ENCODE peak calls at places on chromosomes 11 and 22, in six cellular contexts. P, Q, U, B, F and N are unnamed samples. For H3K27me3, the result is how much of the 10 kb centered on the place peaks cover.

GRCh38 chr11:131691558-131692041 is 321.2 kb downstream of the NTM start:
- DNase-seq in P (peak), Q (no peak), U (peak), B (no peak), F (no peak), N (no peak)

GRCh38 chr11:706439-706956 is 467 bp downstream of the EPS8L2 start:
- DNase-seq in P (peak), Q (no peak), U (peak), B (no peak), F (no peak), N (no peak)

GRCh38 chr22:39254789-39255298 is 10.1 kb upstream of the PDGFB start:
- DNase-seq in P (no peak), Q (peak), U (peak), B (no peak), F (no peak), N (peak)

GRCh38 chr11:93623179-93623578 is 38.3 kb upstream of the CEP295 start:
- DNase-seq in P (no peak), Q (no peak), U (peak), B (no peak), F (no peak), N (no peak)

GRCh38 chr11:119615003-119615878 is 113.8 kb downstream of the NECTIN1 start:
- DNase-seq in P (peak), Q (no peak), U (no peak), B (peak), F (no peak), N (no peak)

GRCh38 chr11:76614471-76615183 is 55.9 kb downstream of the LRRC32 start:
- DNase-seq in P (peak), Q (no peak), U (peak), B (no peak), F (no peak), N (no peak)

GRCh38 chr22:46360097-46360496 is 24.6 kb downstream of the TRMU start:
- DNase-seq in P (no peak), Q (no peak), U (peak), B (no peak), F (no peak), N (no peak)

GRCh38 chr11:129895126-129896041 is at the start of gene NFRKB:
- DNase-seq in P (peak), Q (peak), U (peak), B (peak), F (peak), N (peak)

GRCh38 chr22:37803195-37803635 is 4.5 kb upstream of the GCAT start:
- DNase-seq in P (no peak), Q (no peak), U (peak), B (no peak), F (no peak), N (no peak)

GRCh38 chr22:35218079-35218478 is 39.2 kb upstream of the HMGXB4 start:
- DNase-seq in P (no peak), Q (no peak), U (peak), B (no peak), F (no peak), N (no peak)

GRCh38 chr11:92662580-92662979 is 306.9 kb upstream of the MTNR1B start:
- DNase-seq in P (no peak), Q (no peak), U (no peak), B (no peak), F (no peak), N (no peak)

GRCh38 chr11:94877446-94878200 is 95.7 kb downstream of the CWC15 start:
- DNase-seq in P (peak), Q (no peak), U (peak), B (no peak), F (no peak), N (no peak)

GRCh38 chr11:74278721-74279148 is 32.7 kb downstream of the P4HA3 start:
- DNase-seq in P (peak), Q (no peak), U (no peak), B (peak), F (no peak), N (no peak)

GRCh38 chr11:128341767-128342318 is 245.5 kb downstream of the ETS1 start:
- DNase-seq in P (no peak), Q (no peak), U (peak), B (no peak), F (no peak), N (no peak)

GRCh38 chr22:18068381-18068988 is 9.3 kb upstream of the PEX26 start:
- DNase-seq in P (no peak), Q (no peak), U (no peak), B (no peak), F (no peak), N (no peak)

GRCh38 chr11:28860898-28861297 is 752.7 kb downstream of the METTL15 start:
- DNase-seq in P (peak), Q (no peak), U (no peak), B (no peak), F (no peak), N (no peak)

GRCh38 chr11:29306527-29306926 is 710.3 kb downstream of the KCNA4 start:
- DNase-seq in P (peak), Q (no peak), U (no peak), B (no peak), F (no peak), N (no peak)

GRCh38 chr11:91163619-91164451 is 941.0 kb upstream of the CHORDC1 start:
- DNase-seq in P (peak), Q (no peak), U (no peak), B (no peak), F (no peak), N (no peak)

GRCh38 chr11:88474655-88475054 is 137.1 kb upstream of the CTSC start:
- DNase-seq in P (no peak), Q (no peak), U (no peak), B (no peak), F (no peak), N (no peak)

GRCh38 chr11:12901272-12901671 is 107.8 kb upstream of the RASSF10 start:
- DNase-seq in P (no peak), Q (no peak), U (no peak), B (no peak), F (no peak), N (no peak)

GRCh38 chr11:62546937-62547625 is 475 bp upstream of the AHNAK start:
- DNase-seq in P (peak), Q (no peak), U (peak), B (peak), F (no peak), N (no peak)

GRCh38 chr22:48925450-48925849 is 902.2 kb downstream of the BRD1 start:
- DNase-seq in P (no peak), Q (no peak), U (no peak), B (no peak), F (no peak), N (no peak)

GRCh38 chr11:45771194-45771941 is 33.6 kb upstream of the SLC35C1 start:
- DNase-seq in P (peak), Q (peak), U (peak), B (peak), F (peak), N (peak)

GRCh38 chr11:118343981-118344521 is at the start of gene CD3G:
- DNase-seq in P (no peak), Q (no peak), U (no peak), B (no peak), F (peak), N (peak)

GRCh38 chr11:2760196-2760871 is 60.5 kb upstream of the KCNQ1OT1 start:
- DNase-seq in P (no peak), Q (no peak), U (peak), B (no peak), F (peak), N (no peak)

GRCh38 chr11:2813141-2813908 is 72.2 kb downstream of the CDKN1C start:
- DNase-seq in P (peak), Q (no peak), U (no peak), B (no peak), F (no peak), N (no peak)

GRCh38 chr11:77175869-77176539 is 48.0 kb downstream of the MYO7A start:
- DNase-seq in P (no peak), Q (peak), U (peak), B (peak), F (no peak), N (no peak)

GRCh38 chr11:10934293-10934850 is 76.5 kb upstream of the ZBED5 start:
- DNase-seq in P (no peak), Q (no peak), U (peak), B (no peak), F (no peak), N (no peak)

GRCh38 chr11:45881708-45882368 is 3.6 kb upstream of the MAPK8IP1 start:
- DNase-seq in P (peak), Q (no peak), U (no peak), B (no peak), F (no peak), N (no peak)

GRCh38 chr11:12276831-12277475 is 100.4 kb upstream of the PARVA start:
- DNase-seq in P (no peak), Q (no peak), U (peak), B (no peak), F (no peak), N (no peak)

GRCh38 chr11:67027483-67027930 is 4.6 kb downstream of the SYT12 start:
- DNase-seq in P (no peak), Q (no peak), U (no peak), B (no peak), F (no peak), N (no peak)

GRCh38 chr22:21741059-21741458 is 5.5 kb upstream of the YPEL1 start:
- DNase-seq in P (no peak), Q (no peak), U (no peak), B (no peak), F (no peak), N (no peak)

GRCh38 chr11:85464283-85464682 is 162.9 kb downstream of the DLG2 start:
- DNase-seq in P (no peak), Q (no peak), U (peak), B (no peak), F (no peak), N (no peak)

DNA sequence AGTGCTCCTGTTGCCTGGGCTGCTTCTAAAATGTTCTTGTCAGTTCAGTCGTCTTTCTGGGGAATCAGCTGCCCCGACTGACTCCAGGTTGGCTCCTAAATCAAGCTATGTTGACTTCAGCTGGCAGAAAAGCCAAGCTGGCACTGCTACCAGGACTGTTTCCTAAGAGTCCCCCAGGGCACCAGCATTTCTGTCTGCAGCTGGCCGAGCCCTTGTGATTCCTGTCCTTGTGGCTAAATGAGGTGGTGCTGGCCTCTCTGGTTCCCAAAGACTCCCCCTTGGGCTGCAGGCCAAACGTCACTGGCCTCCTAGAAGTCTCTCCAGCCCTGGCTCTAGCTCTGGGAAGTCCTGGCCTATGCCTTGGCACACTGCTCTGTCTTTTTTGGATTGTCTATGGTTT is 31.1 kb downstream of the GRAMD1B start:
- DNase-seq in P (no peak), Q (peak), U (no peak), B (peak), F (no peak), N (no peak)
- H3K4me3 ChIP-seq in P (no peak), Q (no peak), U (no peak), B (no peak), F (no peak), N (no peak)

DNA sequence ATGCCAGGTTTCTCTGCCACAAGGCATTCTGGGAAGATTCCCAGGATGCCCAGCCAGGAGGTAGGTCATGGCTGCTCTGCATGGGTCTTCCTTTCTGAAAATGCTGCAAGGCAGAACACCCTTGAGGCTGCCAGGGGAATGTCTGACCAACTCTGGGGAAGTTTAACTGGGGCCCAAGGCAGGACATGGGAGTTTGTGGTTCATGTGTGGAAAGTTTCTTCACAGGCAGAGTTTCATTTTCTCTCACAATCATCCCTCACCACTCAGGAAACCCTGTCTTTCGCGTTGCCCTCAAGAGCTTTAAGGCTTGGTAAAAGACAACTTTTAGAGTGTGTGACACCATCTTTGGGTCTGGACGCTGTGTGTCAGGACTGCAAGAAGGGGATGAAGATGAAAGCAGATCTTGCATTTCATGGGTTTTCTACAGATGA is 133.4 kb downstream of the CD44 start:
- DNase-seq in P (no peak), Q (no peak), U (no peak), B (no peak), F (peak), N (peak)
- H3K27ac ChIP-seq in P (no peak), Q (no peak), U (no peak), B (no peak), F (no peak), N (no peak)

GRCh38 chr22:44332946-44333345 is 20.2 kb upstream of the SHISAL1 start:
- DNase-seq in P (no peak), Q (no peak), U (no peak), B (no peak), F (no peak), N (no peak)

GRCh38 chr22:44329179-44329796 is 16.5 kb upstream of the SHISAL1 start:
- DNase-seq in P (no peak), Q (no peak), U (no peak), B (no peak), F (peak), N (no peak)

GRCh38 chr22:44331881-44332714 is 19.3 kb upstream of the SHISAL1 start:
- DNase-seq in P (peak), Q (no peak), U (peak), B (no peak), F (no peak), N (no peak)

GRCh38 chr22:44330188-44330726 is 17.5 kb upstream of the SHISAL1 start:
- DNase-seq in P (no peak), Q (no peak), U (no peak), B (no peak), F (no peak), N (no peak)

DNA sequence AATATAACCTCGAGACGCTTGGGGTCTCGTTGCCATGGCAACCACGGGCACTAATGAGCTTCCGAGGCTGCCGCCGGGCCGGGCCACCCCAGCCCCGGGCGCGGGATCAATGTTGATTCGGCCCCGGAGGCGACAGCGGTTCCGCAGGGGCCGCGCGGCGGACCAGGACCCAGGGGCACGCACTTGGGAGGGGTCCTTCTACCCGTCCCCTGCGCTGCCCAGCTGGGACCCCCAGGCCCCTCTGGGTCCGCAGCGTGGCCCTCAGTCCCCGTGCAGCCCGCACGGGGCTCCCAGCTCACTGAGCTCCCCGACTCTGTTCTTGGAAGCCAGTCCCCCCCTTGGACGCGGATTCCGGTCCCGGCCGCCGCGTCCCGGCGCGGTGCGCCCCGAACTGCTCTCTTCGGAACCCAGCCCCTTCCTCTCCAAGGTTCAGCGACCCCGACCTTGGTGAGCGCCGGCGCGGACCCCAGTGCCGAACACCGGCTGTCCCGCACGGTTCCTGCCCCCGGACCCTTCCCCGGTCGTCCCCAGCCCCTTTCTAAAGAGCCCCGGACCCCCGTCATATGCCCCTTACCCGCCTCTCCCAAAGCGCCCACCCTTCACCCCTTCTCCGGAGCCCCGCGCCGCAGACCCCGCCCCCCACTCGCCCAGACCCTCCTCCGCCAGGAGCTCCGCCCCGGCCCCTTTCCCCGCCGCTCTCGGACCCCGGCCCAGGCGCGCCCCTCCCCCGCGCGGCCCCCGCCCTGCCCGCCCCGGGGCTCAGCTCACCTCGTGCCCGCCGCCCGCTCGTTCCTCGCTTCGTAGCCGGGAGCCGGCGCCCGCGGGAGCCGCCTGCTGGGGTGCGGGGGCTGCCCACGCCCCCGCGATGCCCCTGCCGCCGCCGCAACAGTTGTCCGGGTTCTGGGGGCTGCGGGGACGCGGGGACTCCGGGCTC is 18.2 kb upstream of the SHISAL1 start:
- DNase-seq in P (no peak), Q (no peak), U (peak), B (no peak), F (no peak), N (no peak)
- H3K27me3 ChIP-seq in P (half or more), Q (half or more), U (half or more), B (under half), F (under half), N (under half)

DNA sequence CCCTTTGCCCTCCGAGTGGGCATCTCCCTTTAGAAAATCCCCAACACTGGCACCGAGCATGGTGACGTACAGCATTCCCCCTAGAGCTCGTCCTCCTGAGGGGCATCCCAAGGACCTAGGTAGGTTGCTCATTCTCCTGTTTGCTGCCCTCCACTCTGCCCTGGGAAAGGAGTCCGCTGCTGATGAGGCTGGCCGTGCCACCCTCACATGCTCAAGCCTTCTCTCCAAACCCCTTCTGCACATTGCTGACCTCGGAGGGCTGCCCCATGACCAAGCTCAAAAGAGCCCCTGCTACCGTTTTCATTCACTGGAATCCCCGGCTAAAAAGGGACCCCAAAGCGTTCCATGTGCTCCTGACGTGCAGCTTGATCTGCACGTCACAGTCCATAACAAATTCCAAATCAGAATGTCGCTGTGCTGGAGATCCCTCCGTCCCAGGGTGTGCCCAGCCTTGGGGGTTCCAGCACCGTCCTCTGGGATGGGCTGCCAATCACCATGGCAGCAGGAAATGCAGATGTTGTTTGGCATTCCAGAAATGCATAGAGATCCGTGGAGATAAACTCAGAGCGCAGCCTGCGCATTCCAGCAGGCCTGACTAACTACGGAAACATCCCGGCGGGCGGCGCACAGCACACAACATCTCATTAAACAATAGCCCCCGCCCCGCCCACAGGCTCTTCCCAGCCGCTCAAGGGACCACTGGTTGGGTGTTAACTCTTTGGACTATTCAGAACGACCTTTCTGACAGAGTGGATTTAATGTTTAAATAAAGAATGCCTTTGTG is 26.3 kb upstream of the GNB1L start:
- DNase-seq in P (peak), Q (no peak), U (peak), B (peak), F (no peak), N (no peak)
- H3K4me3 ChIP-seq in P (no peak), Q (no peak), U (peak), B (peak), F (no peak), N (no peak)

GRCh38 chr11:123110397-123110796 is 48.5 kb upstream of the HSPA8 start:
- DNase-seq in P (no peak), Q (no peak), U (no peak), B (no peak), F (no peak), N (no peak)
- H3K27ac ChIP-seq in P (no peak), Q (no peak), U (no peak), B (no peak), F (no peak), N (no peak)

GRCh38 chr11:122795281-122795680 is 43.0 kb upstream of the CRTAM start:
- DNase-seq in P (no peak), Q (no peak), U (no peak), B (no peak), F (no peak), N (no peak)
- H3K27me3 ChIP-seq in P (under half), Q (under half), U (under half), B (under half), F (under half), N (under half)